ENCODE peak calls at places on chromosomes 1 and 21, in four cellular contexts. R, X, P and W are unnamed samples.

GRCh38 chr1:165834881-165835280 is 7.5 kb downstream of the UCK2 start:
- DNase-seq in R (no peak), X (no peak), P (no peak), W (no peak)

GRCh38 chr1:228459091-228459993 is 27.8 kb upstream of the RNF187 start:
- DNase-seq in R (peak; percentile 49), X (no peak), P (peak; percentile 72), W (peak; percentile 43)

GRCh38 chr1:173100476-173101107 is 49.9 kb upstream of the TNFSF18 start:
- DNase-seq in R (no peak), X (no peak), P (no peak), W (no peak)

GRCh38 chr1:31848381-31848897 is 32.6 kb upstream of the SPOCD1 start:
- DNase-seq in R (no peak), X (no peak), P (no peak), W (peak; percentile 51)

GRCh38 chr1:10980841-10981727 is 31.4 kb upstream of the TARDBP start:
- DNase-seq in R (no peak), X (no peak), P (no peak), W (no peak)

GRCh38 chr1:150281758-150282557 is at the start of gene CIART:
- DNase-seq in R (peak; percentile 55), X (no peak), P (peak; percentile 36), W (peak; percentile 43)

GRCh38 chr1:47563206-47563605 is 125.4 kb downstream of the FOXD2 start:
- DNase-seq in R (no peak), X (no peak), P (no peak), W (no peak)

GRCh38 chr1:63487336-63488065 is 35.5 kb downstream of the ITGB3BP start:
- DNase-seq in R (no peak), X (no peak), P (no peak), W (no peak)

GRCh38 chr1:241997401-241997800 is 1.5 kb downstream of the MAP1LC3C start:
- DNase-seq in R (no peak), X (no peak), P (no peak), W (no peak)

GRCh38 chr1:46394108-46394871 is at the start of gene FAAH:
- DNase-seq in R (no peak), X (no peak), P (no peak), W (no peak)

GRCh38 chr1:119000371-119001180 is 12.4 kb upstream of the TBX15 start:
- DNase-seq in R (no peak), X (no peak), P (no peak), W (no peak)

GRCh38 chr21:45404726-45405270 is at the start of gene COL18A1:
- DNase-seq in R (no peak), X (no peak), P (peak; percentile 99), W (peak; percentile 61)

GRCh38 chr1:119873166-119874025 is 22.9 kb downstream of the ADAM30 start:
- DNase-seq in R (no peak), X (no peak), P (no peak), W (no peak)

GRCh38 chr21:32834825-32835224 is 63.3 kb upstream of the PAXBP1 start:
- DNase-seq in R (no peak), X (no peak), P (no peak), W (no peak)

GRCh38 chr1:181059435-181059834 is 25.7 kb downstream of the MR1 start:
- DNase-seq in R (no peak), X (no peak), P (no peak), W (no peak)

GRCh38 chr1:150234309-150234646 is 1.6 kb downstream of the ANP32E start:
- DNase-seq in R (no peak), X (no peak), P (no peak), W (no peak)

GRCh38 chr1:39488801-39489566 is 2.5 kb upstream of the BMP8A start:
- DNase-seq in R (peak; percentile 20), X (no peak), P (no peak), W (no peak)

GRCh38 chr21:30831194-30831765 is 1.7 kb upstream of the KRTAP7-1 start:
- DNase-seq in R (peak; percentile 12), X (no peak), P (peak; percentile 53), W (no peak)

GRCh38 chr1:25795955-25796806 is 3.8 kb upstream of the SELENON start:
- DNase-seq in R (no peak), X (no peak), P (no peak), W (no peak)

GRCh38 chr1:180888870-180889269 is 23.8 kb upstream of the KIAA1614 start:
- DNase-seq in R (no peak), X (peak; percentile 50), P (no peak), W (no peak)

GRCh38 chr1:187763976-187764375 is 935.2 kb downstream of the PLA2G4A start:
- DNase-seq in R (peak; percentile 26), X (no peak), P (no peak), W (no peak)

GRCh38 chr1:24283326-24284155 is 35.6 kb upstream of the GRHL3 start:
- DNase-seq in R (no peak), X (no peak), P (no peak), W (no peak)

GRCh38 chr1:8629241-8630091 is 188.0 kb downstream of the RERE start:
- DNase-seq in R (peak; percentile 70), X (peak; percentile 91), P (no peak), W (peak; percentile 20)

GRCh38 chr1:198032668-198033067 is 115.5 kb downstream of the LHX9 start:
- DNase-seq in R (no peak), X (no peak), P (no peak), W (no peak)

GRCh38 chr1:205500240-205501218 is 3.9 kb upstream of the CDK18 start:
- DNase-seq in R (no peak), X (no peak), P (no peak), W (no peak)

GRCh38 chr21:42525228-42525604 is 11.6 kb downstream of the SLC37A1 start:
- DNase-seq in R (no peak), X (no peak), P (no peak), W (no peak)

GRCh38 chr1:233281711-233282581 is 13.6 kb downstream of the PCNX2 start:
- DNase-seq in R (peak; percentile 56), X (peak; percentile 38), P (no peak), W (peak; percentile 24)

GRCh38 chr1:6815722-6816121 is 30.5 kb downstream of the CAMTA1 start:
- DNase-seq in R (peak; percentile 5), X (no peak), P (no peak), W (no peak)

GRCh38 chr1:41102208-41102607 is 80.7 kb upstream of the SLFNL1 start:
- DNase-seq in R (no peak), X (no peak), P (no peak), W (no peak)

GRCh38 chr1:109214695-109215623 is 1.2 kb downstream of the SARS1 start:
- DNase-seq in R (peak; percentile 30), X (peak; percentile 25), P (peak; percentile 47), W (peak; percentile 31)

GRCh38 chr1:244887281-244887680 is 22.9 kb upstream of the HNRNPU start:
- DNase-seq in R (no peak), X (no peak), P (no peak), W (no peak)

GRCh38 chr1:44649788-44650158 is 24.5 kb downstream of the TMEM53 start:
- DNase-seq in R (no peak), X (no peak), P (no peak), W (no peak)

GRCh38 chr1:8463144-8463927 is 145.4 kb downstream of the SLC45A1 start:
- DNase-seq in R (peak; percentile 36), X (no peak), P (no peak), W (no peak)

GRCh38 chr1:235404190-235404589 is 37.0 kb downstream of the TBCE start:
- DNase-seq in R (no peak), X (no peak), P (no peak), W (no peak)

GRCh38 chr21:39489380-39489924 is 37.7 kb downstream of the SH3BGR start:
- DNase-seq in R (no peak), X (no peak), P (no peak), W (no peak)
- TF ChIP-seq SPI1 in R (no peak), X (no peak), P (no peak), W (no peak)

DNA sequence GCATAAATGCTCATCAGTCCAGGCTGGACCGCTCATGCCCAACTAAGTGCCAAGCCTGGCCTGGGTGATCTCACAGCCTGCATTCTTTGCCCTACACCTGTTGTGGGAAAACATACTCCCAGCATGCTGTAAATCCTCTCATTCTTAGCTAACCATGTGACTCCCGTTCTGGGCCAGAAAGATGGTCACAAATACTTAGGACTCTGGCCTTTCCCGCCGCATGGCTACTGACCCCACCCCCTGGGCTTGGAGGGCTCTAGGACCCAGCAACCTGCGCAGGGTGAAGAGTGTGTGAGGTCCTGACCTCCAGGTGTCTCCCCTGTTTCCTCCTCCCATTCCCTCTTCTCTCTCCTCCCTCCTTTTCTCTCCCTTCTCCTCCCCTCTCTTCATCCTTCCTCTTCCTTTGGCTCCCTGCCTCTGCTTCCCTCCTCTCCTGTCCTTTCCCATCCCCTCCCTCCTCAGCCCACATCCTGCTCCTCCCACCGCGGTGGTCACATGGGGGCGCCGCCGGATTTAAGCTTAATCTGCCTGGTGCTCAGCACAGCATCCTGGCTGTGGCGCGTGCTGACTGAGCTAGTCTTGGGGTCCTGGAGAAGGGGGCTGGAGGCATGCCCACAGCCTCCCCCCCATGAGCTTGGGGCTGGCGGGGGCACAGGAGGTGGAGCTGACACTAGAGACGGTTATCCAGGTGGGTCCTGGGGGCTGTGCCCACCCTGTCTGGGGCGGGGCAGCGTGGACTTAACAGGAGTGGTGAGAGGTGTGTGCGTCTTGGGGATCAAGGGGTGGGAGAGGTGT is at the start of gene CROCC:
- DNase-seq in R (no peak), X (no peak), P (no peak), W (no peak)
- TF ChIP-seq POLR2AphosphoS5 in R (no peak), X (no peak), P (no peak), W (no peak)

DNA sequence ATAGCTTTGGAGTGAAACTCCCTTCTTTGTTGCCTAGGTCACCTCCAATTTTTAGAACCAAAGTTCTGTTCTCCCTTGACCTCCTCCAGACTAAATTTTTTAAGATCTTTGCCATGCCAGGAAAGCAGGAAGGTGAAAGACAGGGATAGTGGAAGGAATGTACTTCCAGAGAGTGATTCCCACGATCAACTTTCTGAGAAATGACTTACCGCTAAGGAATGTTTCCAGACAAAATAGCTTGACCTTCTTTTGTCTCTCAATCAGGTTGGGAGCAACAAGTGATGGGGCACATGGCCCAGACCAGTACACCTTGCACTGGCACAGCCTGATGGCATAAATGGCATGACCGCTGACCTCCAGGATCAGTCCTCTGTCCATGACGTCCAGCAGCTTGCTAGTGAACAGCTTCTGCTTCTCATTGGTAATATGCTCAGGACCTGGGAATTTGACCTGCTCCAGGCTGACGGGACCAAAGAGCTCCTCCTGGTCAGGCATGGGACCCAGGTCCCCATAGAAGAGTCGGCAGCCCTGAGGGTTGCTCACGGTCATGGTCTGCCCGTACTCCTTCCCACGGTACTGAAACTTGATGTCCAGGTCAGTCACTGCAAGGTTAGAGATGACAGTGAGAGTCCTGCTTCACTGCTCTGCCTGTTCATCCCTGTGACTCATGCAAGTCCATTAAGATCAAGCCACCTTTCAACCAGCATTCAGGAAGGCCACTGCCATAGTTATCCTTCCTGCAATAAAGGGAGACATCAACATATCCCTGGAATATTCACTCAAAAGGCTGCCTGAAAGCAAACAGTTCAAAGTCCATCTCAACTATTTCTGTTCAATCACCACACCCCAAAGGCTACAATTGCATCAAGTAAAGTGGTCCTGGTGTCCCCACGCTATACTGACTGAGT is 6.2 kb upstream of the C1orf74 start:
- DNase-seq in R (no peak), X (no peak), P (no peak), W (no peak)
- TF ChIP-seq SPI1 in R (no peak), X (no peak), P (no peak), W (no peak)

GRCh38 chr1:155131285-155131684 is 3.6 kb downstream of the EFNA1 start:
- DNase-seq in R (no peak), X (no peak), P (peak; percentile 1), W (no peak)
- TF ChIP-seq POLR2AphosphoS5 in R (no peak), X (no peak), P (no peak), W (no peak)

GRCh38 chr1:85692730-85693314 is 15.4 kb downstream of the ZNHIT6 start:
- DNase-seq in R (no peak), X (no peak), P (no peak), W (no peak)

GRCh38 chr1:85689788-85690404 is 18.3 kb downstream of the ZNHIT6 start:
- DNase-seq in R (no peak), X (no peak), P (no peak), W (no peak)
- TF ChIP-seq SPI1 in R (no peak), X (no peak), P (no peak), W (no peak)